ENCODE peak calls at places on chromosomes 3 and 15, in nine cellular contexts. U is lower lobe of right lung, M is GM12865, B is heart right ventricle, A is Peyer's patch, X is cardiac fibroblast, C is HepG2, D is GM06990, L is right atrium auricular region. Y is an unnamed sample.

GRCh38 chr3:142501004-142501926 is 53.4 kb upstream of the XRN1 start:
- DNase-seq in U (no peak), M (no peak), B (no peak), A (no peak), X (peak), C (no peak), D (no peak), L (no peak), Y (peak)

GRCh38 chr3:124700880-124701684 is 29.2 kb upstream of the UMPS start:
- DNase-seq in U (no peak), M (no peak), B (no peak), A (peak), X (peak), C (peak), D (no peak), L (no peak), Y (no peak)

GRCh38 chr3:121914081-121914998 is 20.1 kb downstream of the SLC15A2 start:
- DNase-seq in U (no peak), M (no peak), B (peak), A (no peak), X (no peak), C (no peak), D (no peak), L (no peak), Y (no peak)

GRCh38 chr3:12675115-12675810 is 11.3 kb upstream of the RAF1 start:
- DNase-seq in U (peak), M (no peak), B (no peak), A (no peak), X (no peak), C (no peak), D (no peak), L (no peak), Y (no peak)

GRCh38 chr15:69060744-69061143 is 46.2 kb downstream of the NOX5 start:
- DNase-seq in U (no peak), M (peak), B (no peak), A (no peak), X (no peak), C (no peak), D (no peak), L (no peak), Y (no peak)

GRCh38 chr3:153373571-153373970 is 211.5 kb downstream of the RAP2B start:
- DNase-seq in U (peak), M (peak), B (no peak), A (no peak), X (peak), C (no peak), D (no peak), L (no peak), Y (peak)

GRCh38 chr3:131221731-131222130 is 159.8 kb upstream of the NUDT16 start:
- DNase-seq in U (no peak), M (no peak), B (no peak), A (no peak), X (peak), C (no peak), D (no peak), L (no peak), Y (peak)

GRCh38 chr3:151631946-151632345 is 101.8 kb upstream of the AADACL2 start:
- DNase-seq in U (no peak), M (no peak), B (no peak), A (no peak), X (no peak), C (no peak), D (no peak), L (no peak), Y (no peak)

GRCh38 chr15:36948982-36949381 is 151.4 kb downstream of the MEIS2 start:
- DNase-seq in U (no peak), M (no peak), B (no peak), A (no peak), X (no peak), C (no peak), D (no peak), L (no peak), Y (no peak)

GRCh38 chr3:78255403-78255802 is 1215.5 kb downstream of the ROBO2 start:
- DNase-seq in U (no peak), M (no peak), B (no peak), A (no peak), X (peak), C (no peak), D (no peak), L (no peak), Y (peak)

GRCh38 chr3:48919215-48920138 is 835 bp downstream of the ARIH2 start:
- DNase-seq in U (no peak), M (peak), B (no peak), A (peak), X (peak), C (peak), D (peak), L (no peak), Y (peak)

GRCh38 chr3:107432013-107432515 is 54.8 kb downstream of the CCDC54 start:
- DNase-seq in U (no peak), M (no peak), B (no peak), A (no peak), X (no peak), C (no peak), D (no peak), L (no peak), Y (peak)

GRCh38 chr3:14543446-14543845 is 3.3 kb upstream of the GRIP2 start:
- DNase-seq in U (no peak), M (no peak), B (peak), A (no peak), X (no peak), C (no peak), D (no peak), L (no peak), Y (no peak)

GRCh38 chr3:12875857-12876451 is 34.6 kb upstream of the RPL32 start:
- DNase-seq in U (peak), M (peak), B (peak), A (peak), X (peak), C (no peak), D (no peak), L (no peak), Y (no peak)

GRCh38 chr3:97820780-97821179 is 1.0 kb upstream of the CRYBG3 start:
- DNase-seq in U (no peak), M (no peak), B (no peak), A (no peak), X (no peak), C (no peak), D (no peak), L (no peak), Y (no peak)

GRCh38 chr3:171967932-171968678 is 71.3 kb upstream of the FNDC3B start:
- DNase-seq in U (no peak), M (no peak), B (peak), A (no peak), X (peak), C (no peak), D (no peak), L (no peak), Y (peak)

GRCh38 chr3:141429371-141430035 is 57.3 kb upstream of the RASA2 start:
- DNase-seq in U (no peak), M (no peak), B (peak), A (no peak), X (no peak), C (no peak), D (no peak), L (no peak), Y (no peak)

GRCh38 chr3:124834723-124835718 is 52.1 kb downstream of the ITGB5 start:
- DNase-seq in U (peak), M (peak), B (no peak), A (peak), X (peak), C (peak), D (peak), L (peak), Y (peak)

GRCh38 chr3:16377196-16377595 is 112.2 kb downstream of the OXNAD1 start:
- DNase-seq in U (no peak), M (peak), B (no peak), A (no peak), X (no peak), C (no peak), D (peak), L (no peak), Y (no peak)

GRCh38 chr3:9036327-9037112 is 73.2 kb upstream of the RAD18 start:
- DNase-seq in U (no peak), M (no peak), B (peak), A (peak), X (peak), C (no peak), D (no peak), L (peak), Y (peak)

GRCh38 chr15:89370120-89371077 is 35.8 kb upstream of the POLG start:
- DNase-seq in U (no peak), M (no peak), B (no peak), A (no peak), X (no peak), C (no peak), D (no peak), L (no peak), Y (no peak)

GRCh38 chr15:74997161-74997942 is 2.0 kb downstream of the SCAMP5 start:
- DNase-seq in U (no peak), M (no peak), B (no peak), A (no peak), X (peak), C (no peak), D (no peak), L (no peak), Y (no peak)

GRCh38 chr3:47394140-47394855 is 13.5 kb downstream of the PTPN23 start:
- DNase-seq in U (no peak), M (no peak), B (no peak), A (no peak), X (peak), C (peak), D (no peak), L (no peak), Y (peak)

GRCh38 chr3:181025204-181025603 is 35.7 kb upstream of the DNAJC19 start:
- DNase-seq in U (no peak), M (no peak), B (no peak), A (no peak), X (no peak), C (no peak), D (no peak), L (no peak), Y (no peak)

GRCh38 chr15:91132079-91132478 is 32.0 kb downstream of the SV2B start:
- DNase-seq in U (no peak), M (no peak), B (no peak), A (no peak), X (no peak), C (peak), D (no peak), L (no peak), Y (no peak)

GRCh38 chr3:158908187-158908762 is 106.4 kb downstream of the MFSD1 start:
- DNase-seq in U (no peak), M (no peak), B (no peak), A (no peak), X (no peak), C (no peak), D (no peak), L (no peak), Y (no peak)

GRCh38 chr15:41648770-41649169 is 11.4 kb upstream of the MGA start:
- DNase-seq in U (no peak), M (no peak), B (no peak), A (no peak), X (peak), C (no peak), D (no peak), L (no peak), Y (peak)

GRCh38 chr3:135456182-135456790 is 509.2 kb upstream of the PPP2R3A start:
- DNase-seq in U (no peak), M (no peak), B (no peak), A (no peak), X (no peak), C (no peak), D (no peak), L (no peak), Y (no peak)
- TF ChIP-seq CTCF in U (no peak), M (no peak), B (no peak), A (no peak), X (no peak), C (peak), D (no peak), L (no peak), Y (no peak)

DNA sequence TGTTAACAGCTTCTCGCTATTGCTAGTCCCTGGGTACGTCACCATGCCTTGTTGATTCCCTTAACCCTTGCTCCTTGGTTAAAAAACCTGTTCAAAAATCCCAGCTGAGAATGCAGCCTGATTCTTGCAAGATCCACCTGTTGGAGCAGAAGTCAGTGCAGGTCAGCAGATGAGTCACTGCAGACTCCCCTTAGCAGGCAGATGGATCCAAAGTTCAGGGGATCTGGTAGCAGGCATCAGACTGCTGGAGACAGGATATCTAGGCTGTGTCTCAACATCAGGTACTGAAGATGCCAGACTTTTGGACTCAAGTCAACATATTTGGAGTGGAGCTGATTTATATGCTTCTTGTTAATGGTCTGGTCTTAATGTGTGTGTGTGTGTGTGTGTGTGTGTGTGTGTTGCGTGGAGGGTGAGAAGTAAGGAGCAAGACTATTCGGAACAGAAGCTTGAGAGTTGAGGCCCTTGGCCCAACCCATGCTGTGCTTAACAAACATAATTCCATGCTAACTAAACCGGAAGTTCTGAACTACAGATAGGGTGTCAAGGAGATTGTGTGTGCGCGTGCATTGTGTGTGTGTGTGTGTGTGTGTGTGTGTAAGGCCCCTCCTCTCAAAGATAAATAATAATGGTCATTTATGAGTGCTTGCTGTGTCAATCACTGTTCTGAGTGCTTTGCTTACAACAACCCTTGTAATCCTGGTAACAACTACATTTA is 1.1 kb upstream of the C3orf52 start:
- DNase-seq in U (no peak), M (no peak), B (no peak), A (peak), X (no peak), C (peak), D (no peak), L (no peak), Y (no peak)
- H3K4me3 ChIP-seq in U (no peak), M (no peak), B (no peak), A (no peak), X (no peak), C (no peak), D (no peak), L (no peak), Y (no peak)

DNA sequence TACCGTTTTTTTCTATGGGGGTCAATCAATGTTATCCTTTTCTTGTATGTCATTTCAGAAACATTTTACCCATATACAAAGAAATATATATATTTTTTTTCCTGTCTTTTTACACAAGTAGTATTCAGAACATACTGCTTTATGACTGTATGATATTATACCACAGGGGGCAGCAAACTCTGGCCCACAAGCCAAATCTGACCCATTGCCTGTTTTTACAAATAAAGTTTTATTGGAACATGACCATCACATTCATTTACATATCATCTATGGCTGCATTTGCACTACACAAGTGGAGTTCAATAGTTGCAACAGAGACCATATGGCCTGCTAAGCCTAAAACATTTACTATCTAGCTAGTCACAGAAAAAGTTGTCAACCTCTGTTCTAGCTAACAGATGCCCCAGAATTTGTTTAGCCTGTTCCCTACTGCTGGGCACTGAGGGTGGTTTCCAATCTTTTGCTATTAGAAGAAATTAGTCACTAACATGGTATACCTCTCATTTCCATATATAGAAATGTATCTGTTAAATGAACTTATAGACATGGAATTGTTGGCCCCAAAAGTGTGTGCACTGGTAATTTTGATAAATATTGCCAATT is 57.7 kb downstream of the BFSP2 start:
- DNase-seq in U (no peak), M (no peak), B (no peak), A (no peak), X (peak), C (no peak), D (no peak), L (no peak), Y (no peak)
- TF ChIP-seq CTCF in U (no peak), M (peak), B (no peak), A (peak), X (peak), C (peak), D (peak), L (no peak), Y (no peak)

DNA sequence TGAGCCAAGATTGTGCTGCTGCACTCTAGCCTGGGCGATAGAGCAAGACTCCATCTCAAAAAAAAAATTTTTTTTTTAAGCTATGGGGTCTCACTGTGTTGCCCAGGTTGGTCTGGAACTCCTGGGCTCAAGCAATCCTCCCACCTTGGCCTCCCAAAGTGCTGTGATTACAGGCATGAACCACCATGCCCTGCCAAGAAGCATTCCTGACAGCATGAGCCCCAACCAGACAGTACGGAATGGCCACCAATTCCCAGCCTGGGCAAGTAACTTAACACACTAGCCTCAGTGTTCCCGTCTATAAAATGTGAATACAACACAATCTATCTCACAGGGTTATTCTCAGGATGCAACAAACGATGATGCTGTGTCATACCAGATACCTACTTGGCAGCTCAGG is 2.1 kb downstream of the TKT start:
- DNase-seq in U (no peak), M (no peak), B (no peak), A (no peak), X (no peak), C (no peak), D (no peak), L (no peak), Y (no peak)
- H3K4me3 ChIP-seq in U (peak), M (peak), B (peak), A (peak), X (peak), C (peak), D (peak), L (no peak), Y (peak)

DNA sequence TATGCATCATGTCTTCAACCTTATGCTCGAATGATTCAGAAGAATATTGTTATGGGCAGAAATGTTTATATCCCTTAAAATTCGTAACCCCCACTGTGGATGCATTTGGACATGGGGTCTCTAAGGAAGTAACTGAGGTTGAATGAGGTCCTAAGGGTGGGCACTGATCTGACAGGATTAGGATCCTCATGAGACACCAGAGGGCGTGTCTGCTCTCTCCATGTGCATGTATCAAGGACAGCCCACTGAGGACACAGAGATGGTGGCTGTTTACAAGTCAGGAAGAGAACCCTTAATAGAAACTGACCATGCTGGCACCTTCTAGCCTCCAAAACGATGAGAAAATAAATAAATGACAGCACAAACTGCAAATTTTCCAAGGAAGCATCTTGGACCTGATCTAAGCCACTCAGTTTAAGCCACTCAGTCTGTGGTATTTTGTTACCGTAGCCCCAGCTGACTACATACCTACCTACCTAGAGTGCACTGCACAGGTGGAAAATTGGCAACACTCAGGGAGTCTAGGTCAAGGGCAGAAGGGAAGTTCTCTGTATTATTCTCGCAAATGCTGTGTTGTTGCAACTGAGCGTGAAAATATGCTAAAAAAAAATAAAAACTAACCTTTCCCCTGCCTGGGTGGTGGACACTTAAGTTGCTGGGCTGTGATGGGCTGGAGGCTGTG is 126.6 kb downstream of the TJP1 start:
- DNase-seq in U (no peak), M (peak), B (no peak), A (no peak), X (no peak), C (peak), D (no peak), L (no peak), Y (no peak)
- TF ChIP-seq CTCF in U (no peak), M (peak), B (no peak), A (no peak), X (no peak), C (peak), D (peak), L (no peak), Y (no peak)

Y was measured in foreskin fibroblast.